ENCODE peak calls at places on chromosomes 7 and 10, in ten cellular contexts. R is mucosa of descending colon, Q is upper lobe of left lung, B is fibroblast of lung, T is ovary, V is psoas muscle, L is stomach, F is brain microvascular endothelial cell, I is prostate gland, U is cardiac muscle cell. M is an unnamed sample.
A peak's percentile ranks its signal among the peaks of the same experiment; 100 is the strongest.

GRCh38 chr7:36763084-36763807 is 39.0 kb upstream of the AOAH start:
- DNase-seq in U (peak; percentile 44), Q (peak; percentile 9), V (no peak), T (no peak), B (peak; percentile 12), F (no peak), R (no peak), I (no peak), L (no peak), M (no peak)

GRCh38 chr10:31605846-31606543 is 287.0 kb downstream of the ZEB1 start:
- DNase-seq in V (no peak), L (no peak), I (no peak), R (no peak), T (no peak), B (peak; percentile 43), U (no peak), Q (no peak), F (no peak), M (no peak)

GRCh38 chr10:17214991-17215781 is 12.9 kb upstream of the VIM start:
- DNase-seq in U (peak; percentile 98), V (no peak), I (no peak), Q (no peak), R (no peak), B (peak; percentile 98), F (peak; percentile 91), T (no peak), L (no peak), M (peak; percentile 89)

GRCh38 chr7:29636009-29636351 is 72.3 kb downstream of the PRR15 start:
- DNase-seq in B (no peak), F (no peak), L (no peak), U (no peak), V (no peak), T (no peak), I (no peak), Q (no peak), R (no peak), M (no peak)

GRCh38 chr10:14562615-14563214 is 212.0 kb downstream of the FAM107B start:
- DNase-seq in V (no peak), B (no peak), T (no peak), R (no peak), L (no peak), F (no peak), I (no peak), Q (no peak), U (no peak), M (peak; percentile 47)

GRCh38 chr7:54904130-54904529 is 114.7 kb upstream of the EGFR start:
- DNase-seq in I (no peak), Q (no peak), V (no peak), F (peak; percentile 87), T (no peak), U (peak; percentile 68), L (no peak), B (peak; percentile 93), R (no peak), M (peak; percentile 22)

GRCh38 chr10:44958897-44959242 is 732 bp upstream of the RASSF4 start:
- DNase-seq in L (no peak), Q (no peak), B (no peak), R (no peak), U (no peak), I (no peak), F (no peak), T (no peak), V (peak; percentile 46), M (no peak)

GRCh38 chr10:86334515-86335085 is 32.0 kb downstream of the GRID1 start:
- DNase-seq in B (no peak), R (no peak), L (no peak), Q (no peak), F (no peak), V (no peak), T (no peak), I (peak; percentile 36), U (no peak), M (peak; percentile 12)

GRCh38 chr7:45973725-45974532 is 52.9 kb upstream of the IGFBP3 start:
- DNase-seq in U (peak; percentile 67), I (no peak), T (no peak), R (no peak), L (no peak), Q (no peak), V (no peak), F (no peak), B (no peak), M (no peak)

DNA sequence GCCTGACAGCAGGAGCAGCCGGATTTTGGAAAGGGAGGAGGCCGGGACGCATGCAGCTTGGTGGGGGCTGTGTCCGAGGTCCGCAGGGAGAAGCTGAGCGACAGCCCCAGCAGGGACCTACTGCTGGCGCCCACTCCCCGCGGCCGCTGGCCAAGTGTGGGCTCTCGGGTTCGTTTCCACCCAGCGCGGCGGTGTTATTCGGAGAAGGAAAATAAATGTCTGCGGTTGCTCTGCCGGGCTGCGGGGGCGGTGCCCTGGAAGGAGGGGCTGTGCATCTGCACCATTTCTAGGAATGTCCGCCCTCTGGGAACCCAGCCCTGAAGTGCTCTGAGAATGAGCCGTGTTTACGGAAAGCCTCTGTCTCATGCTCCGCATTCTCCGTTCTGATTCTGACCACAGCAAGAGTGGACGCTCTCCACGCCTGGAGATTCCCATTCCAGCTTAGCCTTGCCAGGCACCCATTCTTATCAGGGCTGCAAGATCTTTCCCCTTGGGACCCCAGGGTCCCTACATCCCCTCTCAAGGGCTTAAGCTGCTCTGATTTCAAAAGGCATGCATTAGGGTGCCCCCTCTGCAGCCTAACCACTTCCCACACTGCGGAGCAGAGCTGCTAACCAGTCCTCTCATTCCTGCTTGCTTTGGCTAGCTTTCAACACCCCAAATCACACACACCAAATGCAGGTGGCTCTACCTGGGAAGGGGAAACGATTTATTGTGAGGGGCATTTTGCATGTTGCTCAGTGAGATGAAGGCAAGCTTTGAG is 256.6 kb upstream of the GLI3 start:
- DNase-seq in L (peak; percentile 40), U (peak; percentile 94), T (peak; percentile 75), B (peak; percentile 91), Q (peak; percentile 91), R (peak; percentile 57), F (peak; percentile 87), V (peak; percentile 86), I (peak; percentile 69), M (peak; percentile 85)
- TF ChIP-seq CTCF in L (no peak), U (peak; percentile 3), T (no peak), B (peak; percentile 11), Q (no peak), R (no peak), F (peak; percentile 18), V (no peak), I (no peak), M (no peak)

GRCh38 chr10:94489976-94490788 is 55.4 kb upstream of the HELLS start:
- DNase-seq in Q (no peak), V (no peak), L (no peak), U (no peak), F (no peak), T (no peak), R (no peak), I (no peak), B (no peak), M (no peak)
- H3K4me3 ChIP-seq in Q (no peak overlapping the region), V (no peak overlapping the region), L (no peak overlapping the region), U (no peak overlapping the region), F (no peak overlapping the region), T (no peak overlapping the region), R (no peak overlapping the region), I (no peak overlapping the region), B (no peak overlapping the region), M (no peak overlapping the region)

GRCh38 chr10:125757742-125758141 is 17.9 kb downstream of the MMP21 start:
- DNase-seq in I (no peak), L (no peak), B (no peak), V (no peak), U (no peak), F (no peak), Q (no peak), T (no peak), R (no peak), M (no peak)
- H3K36me3 ChIP-seq in I (no peaks in the 10 kb centered on the region), L (peaks cover 33% of the 10 kb centered on the region), B (peaks cover 9% of the 10 kb centered on the region), V (peaks cover 18% of the 10 kb centered on the region), U (peaks cover 56% of the 10 kb centered on the region), F (peaks cover 31% of the 10 kb centered on the region), Q (peaks cover 34% of the 10 kb centered on the region), T (no peaks in the 10 kb centered on the region), R (no peaks in the 10 kb centered on the region), M (peaks cover 9% of the 10 kb centered on the region)

GRCh38 chr10:12833451-12833850 is 168.1 kb downstream of the CCDC3 start:
- DNase-seq in R (no peak), V (no peak), T (no peak), I (peak; percentile 42), U (no peak), F (no peak), L (no peak), Q (no peak), B (no peak), M (peak; percentile 33)

GRCh38 chr10:12832096-12832495 is 169.4 kb downstream of the CCDC3 start:
- DNase-seq in R (no peak), T (no peak), V (no peak), Q (no peak), I (no peak), B (no peak), L (no peak), U (no peak), F (no peak), M (no peak)

GRCh38 chr10:12834721-12835120 is 166.8 kb downstream of the CCDC3 start:
- DNase-seq in T (no peak), I (no peak), U (no peak), B (no peak), V (no peak), R (no peak), F (no peak), Q (no peak), L (no peak), M (no peak)

GRCh38 chr10:12835709-12836108 is 165.8 kb downstream of the CCDC3 start:
- DNase-seq in T (no peak), L (no peak), R (no peak), U (peak; percentile 67), B (no peak), F (peak; percentile 50), I (no peak), V (no peak), Q (no peak), M (peak; percentile 79)

GRCh38 chr10:12834116-12834515 is 167.4 kb downstream of the CCDC3 start:
- DNase-seq in V (no peak), Q (no peak), F (no peak), L (no peak), R (no peak), T (no peak), B (no peak), I (no peak), U (no peak), M (no peak)
- TF ChIP-seq CTCF in V (no peak), Q (no peak), F (no peak), L (no peak), R (no peak), T (no peak), B (no peak), I (no peak), U (no peak), M (no peak)